ENCODE peak calls at places on chromosomes 6 and 20, in five cellular contexts. One of them, this sample, is unnamed.

GRCh38 chr6:100968934-100969333 is 87.8 kb upstream of the ASCC3 start:
- DNase-seq in mesothelial cell of epicardium: no peak
- DNase-seq in omental fat pad: no peak
- DNase-seq in CD8-positive, alpha-beta T cell: no peak
- DNase-seq in progenitor cell of endocrine pancreas: no peak
- DNase-seq in this sample: no peak

GRCh38 chr6:150775400-150775799 is 90.1 kb upstream of the MTHFD1L start:
- DNase-seq in CD8-positive, alpha-beta T cell: no peak
- DNase-seq in mesothelial cell of epicardium: no peak
- DNase-seq in progenitor cell of endocrine pancreas: no peak
- DNase-seq in omental fat pad: no peak
- DNase-seq in this sample: no peak

GRCh38 chr20:4066551-4066950 is 51.2 kb upstream of the RNF24 start:
- DNase-seq in mesothelial cell of epicardium: no peak
- DNase-seq in progenitor cell of endocrine pancreas: no peak
- DNase-seq in omental fat pad: no peak
- DNase-seq in CD8-positive, alpha-beta T cell: no peak
- DNase-seq in this sample: no peak

GRCh38 chr6:105755885-105756284 is 330.3 kb upstream of the PRDM1 start:
- DNase-seq in omental fat pad: no peak
- DNase-seq in mesothelial cell of epicardium: no peak
- DNase-seq in CD8-positive, alpha-beta T cell: no peak
- DNase-seq in progenitor cell of endocrine pancreas: no peak
- DNase-seq in this sample: no peak

GRCh38 chr20:53919886-53920285 is 150.5 kb downstream of the BCAS1 start:
- DNase-seq in CD8-positive, alpha-beta T cell: no peak
- DNase-seq in progenitor cell of endocrine pancreas: no peak
- DNase-seq in mesothelial cell of epicardium: no peak
- DNase-seq in omental fat pad: no peak
- DNase-seq in this sample: no peak

GRCh38 chr6:44228836-44229235 is 5.4 kb downstream of the SLC29A1 start:
- DNase-seq in omental fat pad: no peak
- DNase-seq in mesothelial cell of epicardium: no peak
- DNase-seq in CD8-positive, alpha-beta T cell: no peak
- DNase-seq in progenitor cell of endocrine pancreas: no peak
- DNase-seq in this sample: peak

GRCh38 chr6:109075934-109076333 is 18.7 kb downstream of the SESN1 start:
- DNase-seq in omental fat pad: no peak
- DNase-seq in progenitor cell of endocrine pancreas: no peak
- DNase-seq in CD8-positive, alpha-beta T cell: no peak
- DNase-seq in mesothelial cell of epicardium: no peak
- DNase-seq in this sample: no peak

GRCh38 chr6:116136933-116137340 is 11.0 kb upstream of the COL10A1 start:
- DNase-seq in mesothelial cell of epicardium: no peak
- DNase-seq in omental fat pad: no peak
- DNase-seq in CD8-positive, alpha-beta T cell: no peak
- DNase-seq in progenitor cell of endocrine pancreas: no peak
- DNase-seq in this sample: no peak

GRCh38 chr20:59010321-59010994 is 3.4 kb upstream of the CTSZ start:
- DNase-seq in progenitor cell of endocrine pancreas: no peak
- DNase-seq in mesothelial cell of epicardium: peak
- DNase-seq in omental fat pad: no peak
- DNase-seq in CD8-positive, alpha-beta T cell: no peak
- DNase-seq in this sample: no peak

GRCh38 chr6:157764346-157765068 is 58.5 kb upstream of the SNX9 start:
- DNase-seq in CD8-positive, alpha-beta T cell: peak
- DNase-seq in omental fat pad: peak
- DNase-seq in mesothelial cell of epicardium: peak
- DNase-seq in progenitor cell of endocrine pancreas: no peak
- DNase-seq in this sample: peak

GRCh38 chr6:30061766-30062458 is 847 bp downstream of the POLR1H start:
- DNase-seq in omental fat pad: no peak
- DNase-seq in progenitor cell of endocrine pancreas: no peak
- DNase-seq in CD8-positive, alpha-beta T cell: peak
- DNase-seq in mesothelial cell of epicardium: no peak
- DNase-seq in this sample: peak

GRCh38 chr6:139135578-139136545 is 982 bp downstream of the HECA start:
- DNase-seq in progenitor cell of endocrine pancreas: peak
- DNase-seq in omental fat pad: peak
- DNase-seq in mesothelial cell of epicardium: peak
- DNase-seq in CD8-positive, alpha-beta T cell: peak
- DNase-seq in this sample: peak

GRCh38 chr20:5918856-5919633 is 31.3 kb downstream of the TRMT6 start:
- DNase-seq in CD8-positive, alpha-beta T cell: peak
- DNase-seq in omental fat pad: no peak
- DNase-seq in mesothelial cell of epicardium: no peak
- DNase-seq in progenitor cell of endocrine pancreas: no peak
- DNase-seq in this sample: no peak

GRCh38 chr20:20327756-20328155 is 40.1 kb upstream of the INSM1 start:
- DNase-seq in omental fat pad: no peak
- DNase-seq in CD8-positive, alpha-beta T cell: no peak
- DNase-seq in progenitor cell of endocrine pancreas: no peak
- DNase-seq in mesothelial cell of epicardium: no peak
- DNase-seq in this sample: no peak

GRCh38 chr6:119481981-119482380 is 132.4 kb upstream of the MAN1A1 start:
- DNase-seq in mesothelial cell of epicardium: no peak
- DNase-seq in omental fat pad: no peak
- DNase-seq in progenitor cell of endocrine pancreas: no peak
- DNase-seq in CD8-positive, alpha-beta T cell: no peak
- DNase-seq in this sample: no peak

GRCh38 chr20:10671850-10672578 is 1.8 kb downstream of the JAG1 start:
- DNase-seq in progenitor cell of endocrine pancreas: peak
- DNase-seq in mesothelial cell of epicardium: no peak
- DNase-seq in CD8-positive, alpha-beta T cell: no peak
- DNase-seq in omental fat pad: no peak
- DNase-seq in this sample: peak

GRCh38 chr20:47674145-47674544 is 111.1 kb downstream of the SULF2 start:
- DNase-seq in omental fat pad: no peak
- DNase-seq in CD8-positive, alpha-beta T cell: no peak
- DNase-seq in mesothelial cell of epicardium: no peak
- DNase-seq in progenitor cell of endocrine pancreas: no peak
- DNase-seq in this sample: no peak
- TF ChIP-seq CTCF in omental fat pad: no peak
- TF ChIP-seq CTCF in CD8-positive, alpha-beta T cell: no peak
- TF ChIP-seq CTCF in mesothelial cell of epicardium: no peak
- TF ChIP-seq CTCF in progenitor cell of endocrine pancreas: no peak
- TF ChIP-seq CTCF in this sample: no peak

DNA sequence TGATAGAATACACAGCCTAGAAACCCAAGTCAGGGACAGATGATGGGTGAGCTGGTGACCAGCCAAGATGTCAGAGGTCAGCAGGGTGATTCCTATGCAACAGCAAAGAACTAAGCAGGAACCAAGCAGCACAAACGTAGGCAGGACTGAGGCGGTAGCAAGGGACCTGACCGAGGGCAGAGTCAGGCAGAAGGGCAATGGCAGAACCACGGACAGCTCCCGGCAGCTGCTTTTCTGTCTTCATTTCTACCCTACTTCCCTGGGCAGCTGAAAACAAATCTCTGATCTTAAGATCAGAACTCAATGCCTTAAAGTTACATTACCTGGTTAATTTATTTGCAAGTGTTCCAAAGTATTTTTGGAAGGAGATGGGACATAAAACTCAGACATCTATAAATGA is 75.1 kb downstream of the CDC40 start:
- DNase-seq in omental fat pad: no peak
- DNase-seq in CD8-positive, alpha-beta T cell: no peak
- DNase-seq in progenitor cell of endocrine pancreas: peak
- DNase-seq in mesothelial cell of epicardium: peak
- DNase-seq in this sample: no peak
- TF ChIP-seq CTCF in omental fat pad: no peak
- TF ChIP-seq CTCF in CD8-positive, alpha-beta T cell: no peak
- TF ChIP-seq CTCF in progenitor cell of endocrine pancreas: no peak
- TF ChIP-seq CTCF in mesothelial cell of epicardium: no peak
- TF ChIP-seq CTCF in this sample: no peak

GRCh38 chr6:64280569-64280968 is 645.0 kb downstream of the PHF3 start:
- DNase-seq in mesothelial cell of epicardium: no peak
- DNase-seq in CD8-positive, alpha-beta T cell: no peak
- DNase-seq in omental fat pad: no peak
- DNase-seq in progenitor cell of endocrine pancreas: peak
- DNase-seq in this sample: peak
- TF ChIP-seq CTCF in mesothelial cell of epicardium: peak
- TF ChIP-seq CTCF in CD8-positive, alpha-beta T cell: no peak
- TF ChIP-seq CTCF in omental fat pad: no peak
- TF ChIP-seq CTCF in progenitor cell of endocrine pancreas: peak
- TF ChIP-seq CTCF in this sample: peak

GRCh38 chr6:36809933-36810844 is 29.1 kb downstream of the CPNE5 start:
- DNase-seq in CD8-positive, alpha-beta T cell: no peak
- DNase-seq in progenitor cell of endocrine pancreas: no peak
- DNase-seq in omental fat pad: no peak
- DNase-seq in mesothelial cell of epicardium: no peak
- DNase-seq in this sample: no peak
- TF ChIP-seq CTCF in CD8-positive, alpha-beta T cell: no peak
- TF ChIP-seq CTCF in progenitor cell of endocrine pancreas: peak
- TF ChIP-seq CTCF in omental fat pad: no peak
- TF ChIP-seq CTCF in mesothelial cell of epicardium: no peak
- TF ChIP-seq CTCF in this sample: no peak

This sample was measured in GM13976.